ENCODE peak calls at places on chromosomes 6 and 20, in four cellular contexts. One of them, this sample, is unnamed.

GRCh38 chr20:48230251-48230650 is 445.0 kb upstream of the SULF2 start:
- DNase-seq in GM10248: no peak
- DNase-seq in WTC11: no peak
- DNase-seq in A549: no peak
- DNase-seq in this sample: no peak

GRCh38 chr20:11018668-11019170 is 344.9 kb upstream of the JAG1 start:
- DNase-seq in A549: no peak
- DNase-seq in WTC11: peak; percentile 9
- DNase-seq in GM10248: no peak
- DNase-seq in this sample: no peak

GRCh38 chr6:6970851-6971250 is 136.9 kb upstream of the RREB1 start:
- DNase-seq in A549: no peak
- DNase-seq in WTC11: no peak
- DNase-seq in GM10248: no peak
- DNase-seq in this sample: no peak

GRCh38 chr6:37441651-37442050 is 8.6 kb downstream of the CMTR1 start:
- DNase-seq in WTC11: no peak
- DNase-seq in GM10248: no peak
- DNase-seq in A549: no peak
- DNase-seq in this sample: no peak

GRCh38 chr6:26089272-26089671 is 2.0 kb downstream of the HFE start:
- DNase-seq in WTC11: no peak
- DNase-seq in A549: no peak
- DNase-seq in GM10248: no peak
- DNase-seq in this sample: no peak

GRCh38 chr6:18457065-18457817 is 70.1 kb downstream of the RNF144B start:
- DNase-seq in WTC11: no peak
- DNase-seq in GM10248: no peak
- DNase-seq in A549: no peak
- DNase-seq in this sample: no peak

GRCh38 chr6:95866732-95867131 is 149.0 kb upstream of the FUT9 start:
- DNase-seq in A549: no peak
- DNase-seq in WTC11: peak; percentile 32
- DNase-seq in GM10248: no peak
- DNase-seq in this sample: no peak

GRCh38 chr6:140077712-140078551 is 703.5 kb upstream of the CITED2 start:
- DNase-seq in WTC11: no peak
- DNase-seq in GM10248: no peak
- DNase-seq in A549: no peak
- DNase-seq in this sample: no peak

GRCh38 chr6:113586413-113586812 is 270.7 kb upstream of the MARCKS start:
- DNase-seq in GM10248: no peak
- DNase-seq in WTC11: no peak
- DNase-seq in A549: no peak
- DNase-seq in this sample: no peak

GRCh38 chr20:22582386-22582959 is 1.9 kb downstream of the FOXA2 start:
- DNase-seq in GM10248: no peak
- DNase-seq in A549: no peak
- DNase-seq in WTC11: peak; percentile 37
- DNase-seq in this sample: no peak

This sample was measured in cerebellum.